ENCODE peak calls at places on chromosomes 5 and 9, in four cellular contexts. Y is AG08395; G is stimulated activated naive CD4-positive, alpha-beta T cell; B is globus pallidus. L is an unnamed sample.

GRCh38 chr5:100772548-100772947 is 130.5 kb downstream of the ST8SIA4 start:
- DNase-seq in B (no peak), G (no peak), Y (no peak), L (no peak)

GRCh38 chr9:74644015-74644414 is 146.9 kb downstream of the RORB start:
- DNase-seq in Y (no peak), G (no peak), B (no peak), L (no peak)

GRCh38 chr5:139910901-139911300 is 115.3 kb downstream of the PSD2 start:
- DNase-seq in G (no peak), Y (no peak), B (no peak), L (no peak)

GRCh38 chr9:109904666-109905065 is 124.7 kb downstream of the PALM2AKAP2 start:
- DNase-seq in Y (no peak), G (no peak), B (no peak), L (no peak)

GRCh38 chr9:77954018-77954417 is 77.6 kb downstream of the GNAQ start:
- DNase-seq in Y (peak; percentile 22), G (no peak), B (no peak), L (no peak)

GRCh38 chr9:14452539-14452938 is 138.6 kb upstream of the NFIB start:
- DNase-seq in B (no peak), Y (no peak), G (no peak), L (no peak)

GRCh38 chr9:26975728-26976707 is 19.8 kb downstream of the IFT74 start:
- DNase-seq in Y (peak; percentile 38), B (no peak), G (no peak), L (peak; percentile 16)

GRCh38 chr5:2901511-2901910 is 150.0 kb upstream of the IRX2 start:
- DNase-seq in G (no peak), B (no peak), Y (no peak), L (no peak)

GRCh38 chr5:136128416-136128935 is 4.2 kb upstream of the SMAD5 start:
- DNase-seq in G (no peak), Y (no peak), B (no peak), L (no peak)

GRCh38 chr5:172010278-172010677 is 3.8 kb upstream of the FBXW11 start:
- DNase-seq in G (no peak), B (no peak), Y (no peak), L (no peak)

GRCh38 chr5:139177809-139178581 is 20.2 kb downstream of the SIL1 start:
- DNase-seq in G (no peak), B (no peak), Y (no peak), L (no peak)

GRCh38 chr9:131420913-131421312 is 27.0 kb downstream of the PRRC2B start:
- DNase-seq in B (no peak), G (no peak), Y (no peak), L (no peak)

GRCh38 chr5:150255659-150256415 is 33.7 kb downstream of the CAMK2A start:
- DNase-seq in G (no peak), Y (no peak), B (no peak), L (no peak)

GRCh38 chr5:89315194-89315593 is 432.2 kb upstream of the MEF2C start:
- DNase-seq in G (no peak), B (no peak), Y (no peak), L (no peak)

GRCh38 chr9:7147136-7148090 is 389.6 kb downstream of the KDM4C start:
- DNase-seq in G (no peak), B (peak; percentile 30), Y (no peak), L (no peak)

GRCh38 chr9:86413966-86414880 is 60.0 kb upstream of the TUT7 start:
- DNase-seq in Y (peak; percentile 60), G (no peak), B (peak; percentile 40), L (peak; percentile 19)

GRCh38 chr5:25393321-25393720 is 748.5 kb upstream of the CDH10 start:
- DNase-seq in B (no peak), G (no peak), Y (no peak), L (no peak)

GRCh38 chr5:122077451-122078115 is 476 bp downstream of the LOX start:
- DNase-seq in G (no peak), Y (no peak), B (no peak), L (peak; percentile 22)

GRCh38 chr5:139702548-139702947 is 54.4 kb downstream of the CXXC5 start:
- DNase-seq in Y (no peak), B (no peak), G (no peak), L (no peak)

GRCh38 chr5:150263801-150264621 is 25.6 kb downstream of the CAMK2A start:
- DNase-seq in G (no peak), Y (peak; percentile 92), B (no peak), L (peak; percentile 87)

GRCh38 chr9:93827545-93828330 is 127.4 kb downstream of the BARX1 start:
- DNase-seq in Y (peak; percentile 77), B (peak; percentile 50), G (no peak), L (peak; percentile 84)

GRCh38 chr5:93313672-93314071 is 267.3 kb downstream of the NR2F1-AS1 start:
- DNase-seq in Y (no peak), B (no peak), G (no peak), L (no peak)

GRCh38 chr5:175472378-175472777 is 6.0 kb upstream of the SFXN1 start:
- DNase-seq in Y (no peak), G (no peak), B (no peak), L (no peak)

GRCh38 chr5:27473300-27474053 is 435.1 kb upstream of the CDH9 start:
- DNase-seq in G (no peak), Y (no peak), B (no peak), L (no peak)

GRCh38 chr9:3863114-3863528 is 337.3 kb upstream of the RFX3 start:
- DNase-seq in Y (peak; percentile 86), G (no peak), B (peak; percentile 31), L (peak; percentile 68)

GRCh38 chr5:59020611-59021285 is 437.9 kb downstream of the RAB3C start:
- DNase-seq in Y (no peak), G (no peak), B (no peak), L (no peak)

GRCh38 chr5:5886812-5887486 is 464.5 kb downstream of the ICE1 start:
- DNase-seq in B (no peak), Y (no peak), G (no peak), L (no peak)

GRCh38 chr5:124301850-124302249 is 444.6 kb downstream of the ZNF608 start:
- DNase-seq in G (no peak), B (no peak), Y (peak; percentile 40), L (no peak)

GRCh38 chr5:161676109-161676508 is 9.4 kb upstream of the GABRA6 start:
- DNase-seq in G (no peak), Y (peak; percentile 2), B (peak; percentile 4), L (no peak)

GRCh38 chr5:151917931-151918330 is 6.7 kb downstream of the GLRA1 start:
- DNase-seq in B (no peak), G (no peak), Y (no peak), L (no peak)

GRCh38 chr9:83620841-83621636 is 1.9 kb upstream of the IDNK start:
- DNase-seq in G (peak; percentile 25), B (peak; percentile 53), Y (peak; percentile 64), L (peak; percentile 60)

GRCh38 chr9:16213781-16214515 is 656.5 kb downstream of the BNC2 start:
- DNase-seq in B (no peak), G (no peak), Y (peak; percentile 93), L (peak; percentile 94)

GRCh38 chr9:27701029-27701428 is 127.7 kb upstream of the C9orf72 start:
- DNase-seq in Y (no peak), B (peak; percentile 18), G (no peak), L (no peak)

GRCh38 chr9:38294130-38294529 is 98.4 kb upstream of the ALDH1B1 start:
- DNase-seq in B (no peak), Y (no peak), G (no peak), L (no peak)

GRCh38 chr5:143023447-143024096 is 253.4 kb downstream of the ARHGAP26 start:
- DNase-seq in G (no peak), Y (no peak), B (peak; percentile 41), L (no peak)

GRCh38 chr5:163916856-163917255 is 411.4 kb downstream of the MAT2B start:
- DNase-seq in Y (no peak), G (no peak), B (no peak), L (no peak)

GRCh38 chr5:143314664-143315063 is 88.8 kb downstream of the NR3C1 start:
- DNase-seq in G (no peak), B (no peak), Y (peak; percentile 69), L (peak; percentile 36)

L was measured in hepatic stellate cell.